ENCODE peak calls at places on chromosomes 3 and 15, in six cellular contexts. L, V, O, D, R and P are unnamed samples.

GRCh38 chr15:38668433-38669159 is 104.0 kb upstream of the RASGRP1 start:
- DNase-seq in L (no peak), V (no peak), O (no peak), D (no peak), R (no peak), P (no peak)

GRCh38 chr3:117814975-117815374 is 1105.4 kb downstream of the TUSC7 start:
- DNase-seq in L (no peak), V (no peak), O (no peak), D (no peak), R (no peak), P (no peak)

GRCh38 chr3:49611714-49612113 is 57.4 kb downstream of the BSN start:
- DNase-seq in L (no peak), V (no peak), O (no peak), D (no peak), R (no peak), P (no peak)

GRCh38 chr15:28004143-28005003 is 94.7 kb downstream of the OCA2 start:
- DNase-seq in L (no peak), V (no peak), O (no peak), D (no peak), R (no peak), P (no peak)

GRCh38 chr3:183287301-183287971 is 34.4 kb downstream of the B3GNT5 start:
- DNase-seq in L (no peak), V (no peak), O (peak; percentile 89), D (no peak), R (peak; percentile 54), P (no peak)

GRCh38 chr3:169044341-169045113 is 619.0 kb downstream of the MECOM start:
- DNase-seq in L (no peak), V (peak; percentile 8), O (peak; percentile 45), D (no peak), R (peak; percentile 35), P (peak; percentile 10)

GRCh38 chr3:157789162-157789561 is 285.9 kb upstream of the VEPH1 start:
- DNase-seq in L (no peak), V (no peak), O (no peak), D (no peak), R (no peak), P (peak; percentile 25)

GRCh38 chr15:38257676-38258075 is 5.0 kb downstream of the SPRED1 start:
- DNase-seq in L (no peak), V (no peak), O (no peak), D (no peak), R (no peak), P (no peak)

GRCh38 chr3:128800241-128801187 is 74.5 kb downstream of the RAB7A start:
- DNase-seq in L (no peak), V (no peak), O (no peak), D (peak; percentile 84), R (no peak), P (no peak)

GRCh38 chr3:98735761-98736269 is 27.3 kb upstream of the ST3GAL6 start:
- DNase-seq in L (no peak), V (no peak), O (no peak), D (no peak), R (no peak), P (no peak)

GRCh38 chr15:66721501-66721937 is 19.5 kb downstream of the SMAD6 start:
- DNase-seq in L (no peak), V (peak; percentile 50), O (peak; percentile 28), D (no peak), R (no peak), P (no peak)

GRCh38 chr3:128374746-128375445 is 91.8 kb downstream of the DNAJB8 start:
- DNase-seq in L (no peak), V (no peak), O (no peak), D (no peak), R (no peak), P (no peak)

GRCh38 chr3:33061782-33062181 is 35.2 kb downstream of the GLB1 start:
- DNase-seq in L (no peak), V (no peak), O (peak; percentile 59), D (no peak), R (peak; percentile 45), P (no peak)

GRCh38 chr3:119323401-119324107 is 29.4 kb downstream of the ARHGAP31 start:
- DNase-seq in L (no peak), V (no peak), O (no peak), D (no peak), R (no peak), P (no peak)

GRCh38 chr3:33787328-33788009 is 11.0 kb upstream of the PDCD6IP start:
- DNase-seq in L (peak; percentile 34), V (peak; percentile 57), O (peak; percentile 78), D (peak; percentile 51), R (no peak), P (peak; percentile 45)

GRCh38 chr15:77818484-77819270 is 186.0 kb upstream of the LINGO1 start:
- DNase-seq in L (no peak), V (no peak), O (no peak), D (no peak), R (no peak), P (no peak)

GRCh38 chr15:57152133-57152532 is 224.2 kb upstream of the CGNL1 start:
- DNase-seq in L (no peak), V (no peak), O (no peak), D (no peak), R (no peak), P (no peak)

GRCh38 chr15:53611145-53611920 is 148.1 kb downstream of the WDR72 start:
- DNase-seq in L (no peak), V (no peak), O (peak; percentile 70), D (no peak), R (no peak), P (peak; percentile 2)

GRCh38 chr3:197486861-197487260 is 68.9 kb downstream of the BDH1 start:
- DNase-seq in L (no peak), V (no peak), O (no peak), D (no peak), R (no peak), P (no peak)

GRCh38 chr15:100372695-100373036 is 30.9 kb upstream of the ADAMTS17 start:
- DNase-seq in L (no peak), V (no peak), O (no peak), D (no peak), R (no peak), P (no peak)

GRCh38 chr15:97694456-97694855 is 266.0 kb upstream of the ARRDC4 start:
- DNase-seq in L (no peak), V (no peak), O (no peak), D (no peak), R (no peak), P (no peak)

GRCh38 chr15:71588746-71589145 is 221.6 kb upstream of the NR2E3 start:
- DNase-seq in L (no peak), V (peak; percentile 66), O (peak; percentile 80), D (no peak), R (no peak), P (peak; percentile 72)

GRCh38 chr15:73924258-73924921 is 1.9 kb upstream of the LOXL1 start:
- DNase-seq in L (no peak), V (peak; percentile 83), O (peak; percentile 62), D (no peak), R (peak; percentile 61), P (peak; percentile 36)

GRCh38 chr3:106711650-106712049 is 665.6 kb upstream of the CCDC54 start:
- DNase-seq in L (no peak), V (peak; percentile 8), O (no peak), D (no peak), R (peak; percentile 17), P (peak; percentile 76)

GRCh38 chr3:133711013-133711412 is 35.2 kb upstream of the TF start:
- DNase-seq in L (no peak), V (no peak), O (no peak), D (no peak), R (no peak), P (no peak)

GRCh38 chr15:45640610-45641009 is 5.8 kb downstream of the SQOR start:
- DNase-seq in L (no peak), V (peak; percentile 66), O (peak; percentile 92), D (no peak), R (peak; percentile 86), P (peak; percentile 89)

GRCh38 chr3:5022187-5022965 is 43.1 kb downstream of the BHLHE40 start:
- DNase-seq in L (no peak), V (no peak), O (no peak), D (no peak), R (no peak), P (peak; percentile 14)

GRCh38 chr3:69120879-69121464 is 1.4 kb downstream of the LMOD3 start:
- DNase-seq in L (no peak), V (peak; percentile 37), O (peak; percentile 76), D (peak; percentile 84), R (peak; percentile 42), P (peak; percentile 40)

GRCh38 chr15:60933914-60934885 is 294.9 kb downstream of the RORA start:
- DNase-seq in L (no peak), V (no peak), O (no peak), D (no peak), R (no peak), P (no peak)

GRCh38 chr3:128784228-128784627 is 58.2 kb downstream of the RAB7A start:
- DNase-seq in L (peak; percentile 75), V (no peak), O (no peak), D (peak; percentile 64), R (no peak), P (no peak)

GRCh38 chr3:87771338-87772059 is 287.3 kb downstream of the CGGBP1 start:
- DNase-seq in L (no peak), V (no peak), O (peak; percentile 36), D (peak; percentile 33), R (peak; percentile 2), P (peak; percentile 34)

GRCh38 chr15:91348812-91349500 is 248.9 kb downstream of the SV2B start:
- DNase-seq in L (no peak), V (no peak), O (no peak), D (no peak), R (no peak), P (no peak)

GRCh38 chr3:24985631-24986030 is 442.4 kb upstream of the RARB start:
- DNase-seq in L (peak; percentile 42), V (no peak), O (no peak), D (no peak), R (no peak), P (no peak)

GRCh38 chr15:66876423-66876730 is 174.3 kb downstream of the SMAD6 start:
- DNase-seq in L (no peak), V (no peak), O (no peak), D (no peak), R (no peak), P (no peak)

GRCh38 chr15:100437261-100437660 is 91.5 kb downstream of the CERS3 start:
- DNase-seq in L (no peak), V (no peak), O (no peak), D (no peak), R (no peak), P (no peak)

GRCh38 chr3:139119331-139120025 is 74.8 kb upstream of the PRR23C start:
- DNase-seq in L (peak; percentile 64), V (no peak), O (no peak), D (no peak), R (no peak), P (no peak)

GRCh38 chr15:52733696-52734255 is 54.6 kb upstream of the ATOSA start:
- DNase-seq in L (no peak), V (no peak), O (no peak), D (no peak), R (no peak), P (no peak)

GRCh38 chr15:47383102-47383501 is 334.2 kb upstream of the SEMA6D start:
- DNase-seq in L (no peak), V (no peak), O (no peak), D (no peak), R (no peak), P (no peak)